ENCODE peak calls at places on chromosome 11, in ten cellular contexts. C, Y, N, V, Z, H, K, T, Q and D are unnamed samples.

GRCh38 chr11:74278721-74279148 is 32.7 kb downstream of the P4HA3 start:
- DNase-seq in Y (no peak), K (peak; percentile 97), N (peak; percentile 90), H (peak; percentile 70), Q (no peak), V (peak; percentile 92), Z (no peak), T (peak; percentile 97), C (no peak), D (no peak)

GRCh38 chr11:66340596-66341501 is 4.1 kb downstream of the BRMS1 start:
- DNase-seq in Q (no peak), C (no peak), K (no peak), Y (no peak), T (no peak), Z (no peak), H (no peak), N (no peak), V (no peak), D (no peak)

GRCh38 chr11:93577291-93577690 is 34.1 kb upstream of the SMCO4 start:
- DNase-seq in Z (no peak), T (peak; percentile 55), Q (no peak), V (peak; percentile 61), Y (no peak), K (no peak), H (no peak), N (no peak), C (no peak), D (no peak)

GRCh38 chr11:119800171-119800570 is 71.2 kb upstream of the NECTIN1 start:
- DNase-seq in Y (no peak), T (no peak), V (peak; percentile 37), N (no peak), H (peak; percentile 39), C (no peak), K (no peak), Z (no peak), Q (no peak), D (no peak)

GRCh38 chr11:102831128-102831708 is 12.2 kb downstream of the MMP3 start:
- DNase-seq in V (peak; percentile 88), H (peak; percentile 51), K (peak; percentile 16), N (peak; percentile 19), T (no peak), Z (no peak), Y (no peak), Q (no peak), C (no peak), D (peak; percentile 28)

GRCh38 chr11:59669611-59670009 is 773 bp upstream of the PATL1 start:
- DNase-seq in V (peak; percentile 79), Z (peak; percentile 31), N (no peak), Y (no peak), Q (no peak), T (no peak), K (peak; percentile 21), H (peak; percentile 61), C (no peak), D (peak; percentile 57)

GRCh38 chr11:2271077-2271326 is 614 bp upstream of the ASCL2 start:
- DNase-seq in N (no peak), Z (no peak), C (peak; percentile 52), H (peak; percentile 27), K (no peak), V (no peak), T (no peak), Y (peak; percentile 25), Q (no peak), D (peak; percentile 15)

GRCh38 chr11:65873280-65874156 is 918 bp upstream of the EFEMP2 start:
- DNase-seq in V (peak; percentile 98), Q (peak; percentile 79), C (peak; percentile 98), T (no peak), Y (peak; percentile 93), K (peak; percentile 92), H (peak; percentile 92), N (peak; percentile 85), Z (peak; percentile 94), D (peak; percentile 86)

GRCh38 chr11:77038825-77039326 is 4.7 kb downstream of the B3GNT6 start:
- DNase-seq in C (no peak), N (no peak), T (no peak), Q (no peak), K (no peak), V (peak; percentile 25), H (no peak), Z (no peak), Y (no peak), D (no peak)

GRCh38 chr11:18171377-18172000 is 1.1 kb upstream of the MRGPRX4 start:
- DNase-seq in H (peak; percentile 35), Z (no peak), C (no peak), Y (no peak), T (no peak), Q (peak; percentile 25), K (peak; percentile 45), N (peak; percentile 9), V (peak; percentile 52), D (peak; percentile 28)

GRCh38 chr11:93005239-93005638 is 35.8 kb downstream of the MTNR1B start:
- DNase-seq in C (no peak), Q (no peak), V (peak; percentile 9), T (no peak), K (no peak), Z (no peak), Y (no peak), H (peak; percentile 93), N (no peak), D (no peak)

GRCh38 chr11:64021742-64022067 is 14.0 kb upstream of the FLRT1 start:
- DNase-seq in C (no peak), Y (no peak), K (no peak), N (no peak), T (no peak), H (peak; percentile 58), Q (no peak), V (no peak), Z (no peak), D (no peak)

GRCh38 chr11:132055296-132055695 is 684.9 kb downstream of the NTM start:
- DNase-seq in Q (no peak), Z (no peak), V (no peak), N (no peak), C (no peak), H (no peak), T (no peak), K (no peak), Y (no peak), D (no peak)

GRCh38 chr11:131682373-131683015 is 312.1 kb downstream of the NTM start:
- DNase-seq in Z (no peak), Y (no peak), H (no peak), T (no peak), Q (no peak), V (no peak), N (no peak), C (no peak), K (no peak), D (no peak)

GRCh38 chr11:19954899-19955298 is 205.4 kb downstream of the DBX1 start:
- DNase-seq in K (peak; percentile 33), C (no peak), Y (no peak), Q (no peak), V (peak; percentile 53), Z (no peak), T (no peak), N (peak; percentile 63), H (peak; percentile 28), D (no peak)

GRCh38 chr11:66889974-66890373 is 33.1 kb downstream of the LRFN4 start:
- DNase-seq in T (no peak), K (no peak), Q (no peak), Y (no peak), V (no peak), H (no peak), Z (no peak), C (no peak), N (no peak), D (no peak)